ENCODE peak calls at places on chromosomes 12 and 14, in eight cellular contexts. E is mucosa of descending colon, M is HepG2, X is hepatocyte, G is heart right ventricle, Y is breast epithelium, Q is body of pancreas, V is astrocyte of the spinal cord. R is an unnamed sample.

GRCh38 chr12:124167141-124167540 is 127.8 kb upstream of the RFLNA start:
- DNase-seq in E (no peak), M (no peak), X (no peak), G (no peak), Y (no peak), Q (no peak), V (no peak), R (no peak)

GRCh38 chr12:131366261-131366871 is 344.5 kb upstream of the SFSWAP start:
- DNase-seq in E (no peak), M (peak; percentile 18), X (no peak), G (no peak), Y (no peak), Q (no peak), V (no peak), R (peak; percentile 41)

GRCh38 chr14:102688290-102688689 is 89.0 kb upstream of the TRAF3 start:
- DNase-seq in E (no peak), M (no peak), X (no peak), G (no peak), Y (no peak), Q (no peak), V (no peak), R (no peak)

GRCh38 chr12:42128327-42128726 is 16.3 kb downstream of the GXYLT1 start:
- DNase-seq in E (no peak), M (no peak), X (no peak), G (no peak), Y (no peak), Q (no peak), V (peak; percentile 31), R (no peak)

GRCh38 chr14:56417173-56417572 is 162.4 kb upstream of the TMEM260 start:
- DNase-seq in E (no peak), M (no peak), X (no peak), G (no peak), Y (no peak), Q (no peak), V (no peak), R (no peak)

GRCh38 chr12:2693204-2693860 is 101.4 kb upstream of the FKBP4 start:
- DNase-seq in E (no peak), M (no peak), X (no peak), G (no peak), Y (no peak), Q (no peak), V (no peak), R (no peak)

GRCh38 chr12:104177663-104178501 is 37.7 kb upstream of the TXNRD1 start:
- DNase-seq in E (peak; percentile 45), M (peak; percentile 8), X (peak; percentile 67), G (peak; percentile 67), Y (peak; percentile 61), Q (peak; percentile 68), V (peak; percentile 95), R (peak; percentile 92)

GRCh38 chr12:72546106-72546505 is 273.9 kb downstream of the TRHDE start:
- DNase-seq in E (no peak), M (no peak), X (no peak), G (no peak), Y (no peak), Q (no peak), V (peak; percentile 27), R (no peak)

GRCh38 chr12:109165599-109165998 is 49.2 kb downstream of the ACACB start:
- DNase-seq in E (no peak), M (no peak), X (no peak), G (no peak), Y (no peak), Q (no peak), V (no peak), R (no peak)

GRCh38 chr12:95963104-95963503 is 20.0 kb downstream of the AMDHD1 start:
- DNase-seq in E (no peak), M (no peak), X (no peak), G (no peak), Y (no peak), Q (no peak), V (no peak), R (no peak)
- TF ChIP-seq CTCF in E (no peak), M (peak; percentile 47), X (no peak), G (no peak), Y (no peak), Q (no peak), V (no peak), R (no peak)

GRCh38 chr12:12408265-12408690 is 51.4 kb downstream of the BORCS5 start:
- DNase-seq in E (no peak), M (no peak), X (no peak), G (no peak), Y (no peak), Q (no peak), V (no peak), R (no peak)

GRCh38 chr12:12406762-12407161 is 49.9 kb downstream of the BORCS5 start:
- DNase-seq in E (no peak), M (no peak), X (no peak), G (no peak), Y (no peak), Q (no peak), V (no peak), R (no peak)

GRCh38 chr12:12404297-12404696 is 47.4 kb downstream of the BORCS5 start:
- DNase-seq in E (no peak), M (no peak), X (no peak), G (no peak), Y (no peak), Q (no peak), V (no peak), R (no peak)

GRCh38 chr12:12403264-12404248 is 46.7 kb downstream of the BORCS5 start:
- DNase-seq in E (peak; percentile 70), M (peak; percentile 97), X (peak; percentile 77), G (no peak), Y (no peak), Q (peak; percentile 17), V (no peak), R (no peak)

GRCh38 chr12:12405882-12406281 is 49.0 kb downstream of the BORCS5 start:
- DNase-seq in E (peak; percentile 80), M (peak; percentile 77), X (peak; percentile 38), G (peak; percentile 27), Y (peak; percentile 83), Q (peak; percentile 94), V (no peak), R (no peak)
- H3K4me3 ChIP-seq in E (no peak overlapping the region), M (no peak overlapping the region), X (no peak overlapping the region), G (no peak overlapping the region), Y (no peak overlapping the region), Q (no peak overlapping the region), V (no peak overlapping the region), R (no peak overlapping the region)

DNA sequence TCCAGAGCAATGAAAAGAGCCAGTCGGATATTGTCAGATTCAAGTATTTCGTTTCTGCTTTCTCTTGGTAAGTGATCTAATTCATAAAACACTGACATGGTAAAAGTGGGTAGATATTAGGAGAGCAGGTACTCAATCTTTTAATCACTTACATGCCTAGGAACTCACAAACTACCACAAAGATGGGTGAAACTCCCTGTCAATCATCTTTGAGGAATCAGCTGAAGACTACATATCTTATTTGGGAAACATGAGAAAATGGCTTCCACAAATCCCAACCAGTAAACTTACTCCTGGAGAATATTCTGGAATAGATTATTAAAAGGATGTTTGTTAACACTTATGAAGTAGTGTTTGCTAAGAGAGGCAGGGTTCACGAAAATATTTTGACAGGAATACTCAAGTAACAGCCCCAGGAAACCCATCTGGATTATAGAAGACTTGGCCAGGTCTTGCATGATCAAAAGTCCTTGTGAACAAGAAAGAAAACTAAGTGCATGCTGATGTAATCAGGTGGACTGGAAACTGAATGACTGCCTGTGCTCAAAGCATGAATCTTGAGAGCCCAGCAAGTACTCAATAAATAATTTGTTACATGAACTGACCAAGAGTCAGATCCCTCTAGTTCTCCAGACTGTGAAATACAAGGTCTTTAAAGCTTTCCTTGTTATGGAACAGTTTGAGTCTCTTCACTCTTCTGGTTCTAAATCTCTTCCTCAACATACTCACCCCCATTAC is 15.5 kb downstream of the CNIH1 start:
- DNase-seq in E (no peak), M (no peak), X (no peak), G (no peak), Y (no peak), Q (no peak), V (no peak), R (no peak)
- TF ChIP-seq CTCF in E (no peak), M (no peak), X (no peak), G (no peak), Y (no peak), Q (no peak), V (no peak), R (no peak)

GRCh38 chr12:49092086-49092815 is 2.4 kb downstream of the DHH start:
- DNase-seq in E (peak; percentile 34), M (peak; percentile 51), X (peak; percentile 47), G (peak; percentile 39), Y (no peak), Q (no peak), V (peak; percentile 35), R (no peak)

GRCh38 chr12:49092816-49093406 is 1.7 kb downstream of the DHH start:
- DNase-seq in E (no peak), M (no peak), X (no peak), G (no peak), Y (no peak), Q (no peak), V (no peak), R (no peak)

GRCh38 chr12:49091056-49091835 is 3.4 kb downstream of the DHH start:
- DNase-seq in E (no peak), M (no peak), X (no peak), G (no peak), Y (no peak), Q (no peak), V (no peak), R (no peak)

GRCh38 chr12:49089831-49090773 is 4.5 kb downstream of the DHH start:
- DNase-seq in E (no peak), M (no peak), X (peak; percentile 32), G (peak; percentile 40), Y (no peak), Q (peak; percentile 22), V (peak; percentile 59), R (peak; percentile 72)

GRCh38 chr12:49091836-49092085 is 2.8 kb downstream of the DHH start:
- DNase-seq in E (no peak), M (no peak), X (no peak), G (no peak), Y (no peak), Q (no peak), V (no peak), R (no peak)
- H3K4me3 ChIP-seq in E (no peak overlapping the region), M (peak overlapping the region; percentile 50), X (no peak overlapping the region), G (peak overlapping the region; percentile 50), Y (peak overlapping the region; percentile 9), Q (no peak overlapping the region), V (peak overlapping the region; percentile 26), R (peak overlapping the region; percentile 16)

GRCh38 chr12:20460956-20461355 is 92.6 kb downstream of the PDE3A start:
- DNase-seq in E (no peak), M (no peak), X (no peak), G (no peak), Y (no peak), Q (no peak), V (no peak), R (no peak)
- TF ChIP-seq CTCF in E (no peak), M (no peak), X (no peak), G (no peak), Y (no peak), Q (no peak), V (no peak), R (no peak)

DNA sequence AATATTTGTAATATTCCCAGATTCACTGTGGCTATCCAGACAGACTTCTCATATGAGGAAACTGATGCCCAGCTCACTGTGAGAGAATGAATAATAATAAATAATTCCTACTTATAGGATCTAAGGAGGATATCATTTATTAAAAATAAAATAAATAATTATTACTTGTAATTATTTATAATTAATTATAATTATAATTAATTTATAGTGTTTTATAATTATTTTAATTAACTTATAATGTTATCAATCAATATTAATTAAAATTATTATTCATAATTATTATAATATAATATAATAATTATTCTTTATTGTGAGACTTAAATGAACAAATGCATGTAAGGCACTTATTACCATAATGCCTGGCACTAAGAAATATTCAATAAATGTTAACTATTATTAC is 192.8 kb downstream of the GALC start:
- DNase-seq in E (no peak), M (no peak), X (no peak), G (no peak), Y (no peak), Q (no peak), V (no peak), R (no peak)
- H3K4me3 ChIP-seq in E (no peak overlapping the region), M (no peak overlapping the region), X (no peak overlapping the region), G (no peak overlapping the region), Y (no peak overlapping the region), Q (no peak overlapping the region), V (no peak overlapping the region), R (no peak overlapping the region)

R was measured in ascending aorta.